ENCODE peak calls at places on chromosome 4, in six cellular contexts. B is astrocyte of the spinal cord, D is OCI-LY7, R is fibroblast of mammary gland, K is cardiac muscle cell, G is HCT116. M is an unnamed sample.
A peak's percentile ranks its signal among the peaks of the same experiment; 100 is the strongest.

GRCh38 chr4:173153445-173153844 is 15.2 kb upstream of the GALNT7 start:
- DNase-seq in B (no peak), D (no peak), R (no peak), K (no peak), G (no peak), M (no peak)

GRCh38 chr4:81405900-81406401 is 65.8 kb downstream of the RASGEF1B start:
- DNase-seq in B (peak; percentile 80), D (peak; percentile 85), R (peak; percentile 80), K (peak; percentile 86), G (peak; percentile 68), M (peak; percentile 88)

GRCh38 chr4:9898596-9899345 is 117.3 kb downstream of the DRD5 start:
- DNase-seq in B (no peak), D (no peak), R (peak; percentile 13), K (peak; percentile 79), G (peak; percentile 35), M (peak; percentile 65)

GRCh38 chr4:57318694-57319093 is 208.5 kb upstream of the IGFBP7 start:
- DNase-seq in B (no peak), D (no peak), R (no peak), K (no peak), G (no peak), M (no peak)

GRCh38 chr4:32140636-32141035 is 1420.5 kb downstream of the PCDH7 start:
- DNase-seq in B (peak; percentile 96), D (no peak), R (peak; percentile 61), K (no peak), G (no peak), M (peak; percentile 79)

GRCh38 chr4:17315459-17315858 is 196.4 kb downstream of the QDPR start:
- DNase-seq in B (no peak), D (no peak), R (no peak), K (no peak), G (no peak), M (no peak)

GRCh38 chr4:7828011-7828720 is 111.5 kb downstream of the AFAP1 start:
- DNase-seq in B (peak; percentile 99), D (no peak), R (peak; percentile 100), K (no peak), G (no peak), M (peak; percentile 99)

GRCh38 chr4:14096406-14096965 is 469.0 kb upstream of the BOD1L1 start:
- DNase-seq in B (peak; percentile 63), D (no peak), R (peak; percentile 71), K (no peak), G (no peak), M (peak; percentile 93)

GRCh38 chr4:74996996-74997395 is 64.1 kb downstream of the PARM1 start:
- DNase-seq in B (no peak), D (no peak), R (no peak), K (no peak), G (no peak), M (no peak)

GRCh38 chr4:8308144-8308543 is 38.6 kb downstream of the HTRA3 start:
- DNase-seq in B (no peak), D (no peak), R (no peak), K (no peak), G (no peak), M (no peak)

GRCh38 chr4:46931981-46932380 is 22.9 kb upstream of the COX7B2 start:
- DNase-seq in B (peak; percentile 62), D (peak; percentile 14), R (peak; percentile 36), K (peak; percentile 61), G (no peak), M (peak; percentile 48)

GRCh38 chr4:40486534-40486933 is 143.1 kb downstream of the RBM47 start:
- DNase-seq in B (no peak), D (no peak), R (peak; percentile 71), K (no peak), G (no peak), M (peak; percentile 77)

GRCh38 chr4:140711910-140712309 is 44.3 kb downstream of the TBC1D9 start:
- DNase-seq in B (no peak), D (no peak), R (no peak), K (no peak), G (no peak), M (no peak)

GRCh38 chr4:80875642-80876041 is 154.9 kb upstream of the BMP3 start:
- DNase-seq in B (no peak), D (peak; percentile 98), R (no peak), K (no peak), G (no peak), M (no peak)

GRCh38 chr4:185902654-185903053 is 90.7 kb upstream of the SORBS2 start:
- DNase-seq in B (peak; percentile 49), D (no peak), R (peak; percentile 34), K (no peak), G (no peak), M (no peak)

GRCh38 chr4:106337916-106338315 is 21.6 kb downstream of the AIMP1 start:
- DNase-seq in B (no peak), D (no peak), R (no peak), K (no peak), G (no peak), M (no peak)

GRCh38 chr4:2441393-2442174 is 22.8 kb downstream of the CFAP99 start:
- DNase-seq in B (peak; percentile 64), D (peak; percentile 90), R (peak; percentile 66), K (peak; percentile 83), G (peak; percentile 85), M (peak; percentile 69)

GRCh38 chr4:47221721-47222120 is 190.4 kb downstream of the GABRB1 start:
- DNase-seq in B (peak; percentile 78), D (no peak), R (peak; percentile 75), K (no peak), G (no peak), M (peak; percentile 78)

GRCh38 chr4:145829629-145830395 is 108.8 kb downstream of the ZNF827 start:
- DNase-seq in B (no peak), D (peak; percentile 36), R (no peak), K (no peak), G (no peak), M (no peak)

GRCh38 chr4:2689825-2690700 is 66.1 kb downstream of the TNIP2 start:
- DNase-seq in B (no peak), D (peak; percentile 67), R (peak; percentile 51), K (no peak), G (no peak), M (no peak)

GRCh38 chr4:85565761-85566480 is 91.0 kb downstream of the ARHGAP24 start:
- DNase-seq in B (peak; percentile 79), D (no peak), R (peak; percentile 73), K (no peak), G (no peak), M (peak; percentile 72)

GRCh38 chr4:101621120-101621519 is 169.4 kb upstream of the BANK1 start:
- DNase-seq in B (peak; percentile 71), D (no peak), R (peak; percentile 78), K (no peak), G (no peak), M (peak; percentile 31)

GRCh38 chr4:80790152-80790551 is 240.4 kb upstream of the BMP3 start:
- DNase-seq in B (no peak), D (no peak), R (no peak), K (no peak), G (no peak), M (no peak)

GRCh38 chr4:27123769-27124124 is 263.1 kb downstream of the STIM2 start:
- DNase-seq in B (no peak), D (no peak), R (no peak), K (no peak), G (no peak), M (no peak)

GRCh38 chr4:39514888-39515401 is 12.3 kb downstream of the UGDH start:
- DNase-seq in B (peak; percentile 34), D (no peak), R (peak; percentile 64), K (no peak), G (peak; percentile 27), M (peak; percentile 71)

GRCh38 chr4:127782025-127782274 is 172 bp upstream of the HSPA4L start:
- DNase-seq in B (peak; percentile 85), D (no peak), R (peak; percentile 77), K (no peak), G (peak; percentile 65), M (peak; percentile 84)

GRCh38 chr4:127370495-127371069 is 262.2 kb upstream of the INTU start:
- DNase-seq in B (no peak), D (no peak), R (peak; percentile 10), K (no peak), G (no peak), M (no peak)

GRCh38 chr4:182489607-182490006 is 246.4 kb downstream of the TENM3 start:
- DNase-seq in B (no peak), D (no peak), R (no peak), K (no peak), G (no peak), M (no peak)

GRCh38 chr4:182495111-182495510 is 251.9 kb downstream of the TENM3 start:
- DNase-seq in B (no peak), D (no peak), R (no peak), K (no peak), G (no peak), M (no peak)

GRCh38 chr4:182494103-182494502 is 250.9 kb downstream of the TENM3 start:
- DNase-seq in B (no peak), D (no peak), R (no peak), K (no peak), G (no peak), M (no peak)

GRCh38 chr4:182493377-182493776 is 250.2 kb downstream of the TENM3 start:
- DNase-seq in B (no peak), D (no peak), R (no peak), K (no peak), G (no peak), M (no peak)

DNA sequence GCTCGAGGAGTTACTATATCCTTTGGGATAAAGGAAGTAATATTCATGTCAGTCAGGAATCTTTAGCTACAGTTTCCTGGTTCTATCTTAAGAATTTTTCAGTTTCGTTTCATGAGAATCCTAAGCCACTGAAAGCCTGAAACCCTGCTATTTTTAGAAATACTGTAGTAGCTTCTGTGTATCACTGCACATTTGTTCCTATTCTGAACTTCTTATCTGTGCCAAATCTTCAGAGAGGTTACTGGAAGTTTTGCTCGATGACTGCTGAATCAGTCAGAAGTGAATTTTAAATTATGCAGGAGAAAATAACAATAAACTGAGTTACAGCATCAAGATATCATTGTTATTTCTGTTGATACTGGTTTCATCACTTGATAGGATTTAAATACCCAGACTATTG is 249.3 kb downstream of the TENM3 start:
- DNase-seq in B (peak; percentile 67), D (no peak), R (peak; percentile 72), K (no peak), G (no peak), M (peak; percentile 42)
- H3K4me3 ChIP-seq in B (no peak overlapping the region), D (no peak overlapping the region), R (peak overlapping the region; percentile 15), K (no peak overlapping the region), G (no peak overlapping the region), M (no peak overlapping the region)

GRCh38 chr4:182589100-182589499 is 328.1 kb downstream of the DCTD start:
- DNase-seq in B (no peak), D (no peak), R (no peak), K (no peak), G (no peak), M (no peak)
- TF ChIP-seq CTCF in B (no peak), D (no peak), R (no peak), K (no peak), G (no peak), M (no peak)

GRCh38 chr4:184283659-184284335 is 66.1 kb upstream of the ENPP6 start:
- DNase-seq in B (no peak), D (peak; percentile 71), R (no peak), K (no peak), G (no peak), M (no peak)
- H3K4me3 ChIP-seq in B (no peak overlapping the region), D (peak overlapping the region; percentile 63), R (no peak overlapping the region), K (no peak overlapping the region), G (no peak overlapping the region), M (no peak overlapping the region)

GRCh38 chr4:108188770-108189169 is 20.0 kb upstream of the LEF1 start:
- DNase-seq in B (no peak), D (no peak), R (no peak), K (no peak), G (no peak), M (no peak)
- TF ChIP-seq CTCF in B (no peak), D (no peak), R (no peak), K (no peak), G (no peak), M (no peak)